ENCODE peak calls at places on chromosome 17, in six cellular contexts. C is K562, B is IMR-90, J is GM12878, G is HepG2, T is A549. I is an unnamed sample.

GRCh38 chr17:3002538-3003301 is 60.7 kb downstream of the OR1D5 start:
- DNase-seq in C (no peak), B (no peak), J (peak), G (no peak), T (no peak), I (no peak)

GRCh38 chr17:73311428-73311780 is 397 bp downstream of the CDC42EP4 start:
- DNase-seq in T (no peak), B (no peak), C (no peak), G (no peak), J (no peak), I (no peak)

GRCh38 chr17:44024271-44024663 is 9.5 kb upstream of the TMEM101 start:
- DNase-seq in B (no peak), G (no peak), J (no peak), T (no peak), C (no peak), I (no peak)

GRCh38 chr17:28712037-28712704 is 483 bp upstream of the PROCA1 start:
- DNase-seq in B (no peak), G (no peak), C (peak), J (no peak), T (no peak), I (peak)

GRCh38 chr17:2233441-2233947 is 70.1 kb downstream of the SMG6 start:
- DNase-seq in G (no peak), C (no peak), T (no peak), B (peak), J (no peak), I (no peak)

GRCh38 chr17:68439656-68440290 is 17.5 kb downstream of the WIPI1 start:
- DNase-seq in J (no peak), T (no peak), B (no peak), C (no peak), G (no peak), I (no peak)

GRCh38 chr17:69175812-69176517 is 34.3 kb upstream of the ABCA6 start:
- DNase-seq in J (no peak), B (peak), T (peak), C (peak), G (peak), I (no peak)

GRCh38 chr17:29102046-29102445 is 59.1 kb downstream of the PIPOX start:
- DNase-seq in C (no peak), T (no peak), G (no peak), B (no peak), J (no peak), I (no peak)

GRCh38 chr17:57107498-57108101 is 22.6 kb downstream of the AKAP1 start:
- DNase-seq in C (peak), G (peak), T (no peak), J (no peak), B (peak), I (no peak)

DNA sequence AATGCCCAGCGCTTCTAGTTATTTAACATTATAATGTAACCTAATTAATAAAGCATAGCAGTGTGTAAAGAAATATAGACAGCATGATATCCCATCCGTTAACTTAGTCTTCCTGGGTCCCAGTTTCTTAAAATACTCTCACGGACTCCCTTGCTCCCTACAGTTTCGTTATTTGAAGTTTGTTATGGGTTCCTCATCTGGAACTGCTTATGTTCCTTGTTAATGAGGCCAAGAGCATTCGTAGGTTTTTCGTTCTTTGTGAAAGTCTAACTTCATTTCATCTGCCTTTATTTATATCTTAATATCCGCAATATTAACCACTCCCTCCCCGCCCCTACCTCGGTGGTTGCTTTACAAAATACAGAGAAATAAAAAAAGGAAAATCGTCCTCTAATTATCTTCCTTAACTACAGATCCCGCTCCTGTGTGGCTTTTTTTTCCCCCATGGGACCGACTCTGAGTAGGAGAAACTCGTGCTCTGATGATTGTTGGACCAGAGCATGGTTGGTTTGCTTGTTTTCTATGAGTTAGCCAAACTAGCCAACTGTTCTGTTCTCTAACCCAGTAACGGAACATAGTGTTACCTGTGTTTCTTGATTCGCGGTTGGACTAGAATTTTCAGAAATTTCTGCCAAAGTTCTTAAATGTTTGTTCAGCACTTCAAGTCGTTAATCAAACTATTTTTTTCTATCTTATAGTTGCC is 873 bp downstream of the ADPRM start:
- DNase-seq in B (peak), J (no peak), C (peak), G (peak), T (peak), I (peak)
- TF ChIP-seq BHLHE40 in B (no peak), J (no peak), C (no peak), G (no peak), T (no peak), I (no peak)

DNA sequence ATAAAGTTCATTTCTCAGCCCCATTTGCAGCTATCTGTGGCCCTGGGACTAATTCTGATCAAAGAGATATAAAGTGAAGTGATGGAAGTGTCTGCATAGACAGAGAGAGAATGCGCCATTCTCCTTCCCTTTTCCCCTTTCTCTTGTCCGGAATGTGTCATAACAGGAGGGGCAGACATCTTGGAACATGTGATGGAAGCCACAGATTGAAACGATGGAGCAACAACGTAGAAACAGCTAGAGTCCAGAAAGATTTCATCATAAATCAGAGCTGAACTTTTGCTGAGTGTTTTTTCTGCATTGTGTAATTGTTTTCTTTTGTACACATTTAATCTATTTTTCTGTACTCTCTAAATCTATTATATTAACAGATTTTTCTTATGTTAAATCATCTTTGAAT is 11.3 kb downstream of the ASGR1 start:
- DNase-seq in J (no peak), C (no peak), T (no peak), B (no peak), G (peak), I (no peak)
- TF ChIP-seq BHLHE40 in J (no peak), C (no peak), T (no peak), B (no peak), G (no peak), I (no peak)

GRCh38 chr17:34999456-34999855 is 19.1 kb downstream of the LIG3 start:
- DNase-seq in C (no peak), J (no peak), G (no peak), B (no peak), T (no peak), I (no peak)

GRCh38 chr17:35003778-35004177 is 23.5 kb downstream of the LIG3 start:
- DNase-seq in B (no peak), T (no peak), G (no peak), J (no peak), C (no peak), I (no peak)

GRCh38 chr17:35001549-35001948 is 21.2 kb downstream of the LIG3 start:
- DNase-seq in B (peak), G (no peak), C (no peak), J (no peak), T (no peak), I (no peak)

GRCh38 chr17:35006345-35006744 is 26.0 kb downstream of the LIG3 start:
- DNase-seq in G (no peak), B (no peak), C (no peak), T (no peak), J (no peak), I (no peak)

DNA sequence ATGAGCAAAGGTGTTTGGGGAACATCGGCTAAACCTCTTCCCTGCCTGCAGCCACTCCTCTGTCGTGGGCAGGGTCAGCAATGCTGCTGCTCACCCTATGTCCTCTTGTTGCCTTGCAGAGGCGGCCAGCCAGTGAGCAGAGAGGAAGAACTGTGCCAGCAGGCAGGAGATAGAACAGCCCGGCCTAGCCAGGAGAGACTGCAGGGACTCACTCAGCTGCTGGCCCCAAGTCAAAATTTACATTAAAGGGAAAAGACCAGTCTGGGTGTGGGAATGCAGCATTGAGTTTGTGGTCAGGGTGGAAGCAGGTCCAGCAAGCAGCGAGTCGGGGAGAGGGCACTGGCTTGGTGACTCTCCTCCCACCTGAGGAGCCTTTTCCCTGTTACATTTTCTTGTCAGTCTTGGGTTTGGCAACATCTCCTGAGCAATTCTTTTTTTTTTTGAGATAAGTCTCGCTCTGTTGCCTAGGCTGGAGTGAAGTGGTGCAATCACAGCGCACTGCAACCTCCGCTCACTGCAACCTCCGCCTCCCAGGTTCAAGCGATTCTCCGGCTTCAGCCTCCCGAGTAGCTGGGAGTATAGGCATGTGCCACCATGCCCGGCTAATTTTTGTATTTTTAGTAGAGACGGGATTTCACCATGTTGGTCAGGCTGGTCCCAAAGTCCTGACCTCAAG is 22.7 kb downstream of the LIG3 start:
- DNase-seq in G (no peak), T (no peak), B (peak), J (no peak), C (no peak), I (no peak)
- TF ChIP-seq BHLHE40 in G (no peak), T (no peak), B (no peak), J (no peak), C (no peak), I (no peak)

DNA sequence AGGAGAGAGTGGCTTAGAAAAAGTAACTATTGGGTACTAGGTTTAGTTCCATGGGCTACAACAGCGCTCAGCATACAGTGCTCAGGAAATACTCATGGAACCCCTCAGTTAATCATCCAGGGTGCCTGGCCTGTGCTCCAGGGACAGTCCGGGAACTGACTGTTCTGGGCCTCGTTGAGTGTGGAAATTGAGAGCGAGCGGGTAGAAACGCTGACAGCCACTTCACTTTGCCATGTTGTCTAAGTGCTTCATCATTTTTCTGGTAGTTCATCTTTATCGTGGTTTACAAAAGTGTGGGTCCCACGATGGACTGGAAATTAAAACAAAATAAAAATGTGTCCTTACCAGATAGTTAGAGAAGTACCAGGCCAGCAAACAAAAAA is 31.6 kb upstream of the DNAH17 start:
- DNase-seq in B (no peak), J (no peak), C (no peak), T (no peak), G (no peak), I (no peak)
- TF ChIP-seq BHLHE40 in B (no peak), J (no peak), C (no peak), T (no peak), G (no peak), I (no peak)

GRCh38 chr17:81608082-81608481 is 28.8 kb downstream of the NPLOC4 start:
- DNase-seq in B (peak), J (no peak), T (no peak), C (no peak), G (no peak), I (no peak)

GRCh38 chr17:81609541-81610353 is 27.2 kb downstream of the NPLOC4 start:
- DNase-seq in T (no peak), G (no peak), C (no peak), B (no peak), J (no peak), I (no peak)

GRCh38 chr17:81607431-81607830 is 29.5 kb downstream of the NPLOC4 start:
- DNase-seq in B (peak), G (no peak), C (no peak), T (no peak), J (no peak), I (no peak)

GRCh38 chr17:81612172-81612571 is 24.7 kb downstream of the NPLOC4 start:
- DNase-seq in T (no peak), G (no peak), C (no peak), J (no peak), B (no peak), I (no peak)

GRCh38 chr17:81608605-81609004 is 28.3 kb downstream of the NPLOC4 start:
- DNase-seq in J (no peak), T (no peak), C (no peak), B (no peak), G (no peak), I (no peak)
- TF ChIP-seq BHLHE40 in J (no peak), T (no peak), C (no peak), B (no peak), G (no peak), I (no peak)

GRCh38 chr17:81066771-81067315 is 31.9 kb downstream of the BAIAP2 start:
- DNase-seq in J (no peak), G (no peak), T (no peak), B (no peak), C (no peak), I (no peak)

GRCh38 chr17:81066072-81066471 is 31.1 kb downstream of the BAIAP2 start:
- DNase-seq in T (no peak), G (no peak), C (no peak), B (no peak), J (no peak), I (no peak)

GRCh38 chr17:81063488-81064093 is 28.6 kb downstream of the BAIAP2 start:
- DNase-seq in J (no peak), B (no peak), C (no peak), T (no peak), G (no peak), I (no peak)

GRCh38 chr17:81065500-81065899 is 30.5 kb downstream of the BAIAP2 start:
- DNase-seq in T (no peak), B (no peak), C (no peak), G (no peak), J (no peak), I (no peak)

DNA sequence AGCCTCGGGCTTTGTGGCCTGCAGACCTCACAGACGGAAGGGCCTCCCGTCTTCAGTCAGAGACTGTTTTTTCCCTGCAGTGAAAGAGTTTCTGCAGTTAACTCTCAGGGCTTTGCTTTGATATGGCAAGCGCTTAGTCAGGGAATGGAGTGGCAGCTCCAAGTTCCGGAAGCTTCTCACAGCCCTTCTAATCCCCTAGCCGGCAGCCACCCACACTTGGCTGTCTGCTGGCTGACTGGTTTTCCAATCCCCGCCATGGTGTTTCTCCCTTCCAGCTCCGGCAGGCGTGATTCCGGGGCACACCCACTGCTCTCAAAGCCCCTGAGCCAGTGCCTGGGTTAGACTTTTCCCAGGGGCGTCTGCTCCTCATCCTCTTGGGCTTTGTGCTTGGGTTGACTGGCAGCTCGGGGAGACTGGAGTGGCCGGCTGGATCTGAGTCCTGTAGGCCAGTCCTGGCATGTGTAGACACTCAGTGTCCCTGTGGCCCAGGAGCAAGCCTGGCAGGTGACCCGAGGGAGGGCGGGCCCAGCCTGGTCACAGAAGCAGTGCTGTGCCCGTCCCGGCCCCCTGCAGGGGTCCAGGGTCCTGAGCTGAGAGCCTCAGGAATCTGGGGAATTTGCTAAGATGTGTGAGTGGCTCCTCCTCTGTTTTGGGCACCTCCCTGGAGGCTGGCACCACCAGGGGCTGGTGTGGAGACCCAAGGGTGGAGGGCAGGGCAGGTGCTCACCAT is 30.0 kb downstream of the BAIAP2 start:
- DNase-seq in T (no peak), B (peak), J (no peak), C (no peak), G (no peak), I (no peak)
- TF ChIP-seq BHLHE40 in T (no peak), B (no peak), J (no peak), C (no peak), G (no peak), I (no peak)

GRCh38 chr17:42163113-42163512 is 8.3 kb upstream of the RAB5C start:
- DNase-seq in J (no peak), B (no peak), C (peak), G (peak), T (peak), I (peak)
- TF ChIP-seq BHLHE40 in J (no peak), B (no peak), C (no peak), G (no peak), T (no peak), I (no peak)

GRCh38 chr17:82496529-82497434 is 22.8 kb upstream of the FOXK2 start:
- DNase-seq in T (peak), B (peak), C (peak), J (peak), G (no peak), I (peak)

GRCh38 chr17:82493517-82493840 is 26.1 kb upstream of the FOXK2 start:
- DNase-seq in C (no peak), J (no peak), B (no peak), G (no peak), T (peak), I (no peak)

GRCh38 chr17:82494236-82495055 is 25.1 kb upstream of the FOXK2 start:
- DNase-seq in G (peak), B (peak), C (peak), J (peak), T (peak), I (peak)

GRCh38 chr17:82497483-82498405 is 21.8 kb upstream of the FOXK2 start:
- DNase-seq in C (peak), J (no peak), T (no peak), G (no peak), B (peak), I (peak)

DNA sequence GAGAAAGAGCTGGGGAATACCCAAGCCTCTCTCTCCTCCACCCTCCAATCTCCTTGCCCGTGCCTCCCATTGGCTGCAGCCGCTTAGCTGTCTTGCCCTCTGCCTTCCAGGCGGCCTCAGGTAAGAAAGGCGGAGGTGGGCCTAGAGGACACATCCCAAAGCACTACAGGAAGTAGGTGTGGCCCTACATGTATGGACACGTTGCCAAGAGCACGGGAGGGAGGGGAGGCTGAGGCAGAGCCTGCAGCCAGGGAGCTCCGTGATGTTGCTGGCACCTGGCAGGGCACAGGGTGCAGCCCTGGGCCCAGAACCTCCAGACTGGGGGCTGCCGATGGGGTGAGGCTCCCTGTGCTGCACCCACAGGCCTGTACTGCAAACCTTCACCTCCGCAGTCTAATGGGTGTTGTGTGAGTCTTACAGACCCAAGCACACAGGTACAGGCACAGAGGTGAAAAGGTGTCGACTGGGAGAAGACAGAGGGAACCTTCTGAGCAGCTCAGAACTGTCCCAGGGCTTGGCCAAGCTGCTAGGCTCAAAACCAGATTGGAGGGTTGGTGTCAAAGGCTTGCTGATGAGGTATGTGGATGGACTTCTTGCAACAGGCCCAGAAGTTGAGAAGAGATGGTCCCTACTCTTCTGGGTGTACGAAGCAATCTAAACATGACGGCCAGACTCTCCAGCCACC is 23.5 kb upstream of the FOXK2 start:
- DNase-seq in J (no peak), G (peak), B (no peak), C (no peak), T (no peak), I (no peak)
- TF ChIP-seq BHLHE40 in J (no peak), G (no peak), B (no peak), C (no peak), T (no peak), I (no peak)

GRCh38 chr17:16987830-16988601 is 16.1 kb upstream of the TNFRSF13B start:
- DNase-seq in T (peak), G (no peak), B (peak), C (peak), J (peak), I (no peak)

GRCh38 chr17:16988749-16989229 is 16.9 kb upstream of the TNFRSF13B start:
- DNase-seq in G (no peak), B (no peak), C (no peak), T (no peak), J (peak), I (no peak)

GRCh38 chr17:16991349-16992009 is 19.6 kb upstream of the TNFRSF13B start:
- DNase-seq in G (peak), J (no peak), T (peak), C (peak), B (peak), I (peak)

GRCh38 chr17:16989953-16990860 is 18.3 kb upstream of the TNFRSF13B start:
- DNase-seq in C (no peak), J (no peak), T (no peak), B (peak), G (no peak), I (no peak)

GRCh38 chr17:16989230-16989952 is 17.5 kb upstream of the TNFRSF13B start:
- DNase-seq in T (no peak), G (no peak), J (peak), C (no peak), B (no peak), I (no peak)
- TF ChIP-seq BHLHE40 in T (no peak), G (no peak), J (peak), C (no peak), B (no peak), I (no peak)

I was measured in HEK293T.